ENCODE peak calls at places on chromosome 1, in six cellular contexts. M, L, I, N, B and J are unnamed samples.

GRCh38 chr1:19664453-19665043 is at the start of gene HTR6:
- DNase-seq in I (no peak), N (peak), M (no peak), L (no peak), B (no peak), J (no peak)

GRCh38 chr1:169466259-169467230 is 19.2 kb downstream of the SLC19A2 start:
- DNase-seq in N (peak), L (peak), I (peak), M (no peak), B (peak), J (no peak)

GRCh38 chr1:232981161-232981560 is 30.8 kb downstream of the NTPCR start:
- DNase-seq in I (no peak), B (no peak), M (no peak), L (no peak), N (no peak), J (no peak)

GRCh38 chr1:218739426-218739825 is 394.3 kb downstream of the TGFB2 start:
- DNase-seq in M (no peak), I (no peak), B (no peak), L (no peak), N (no peak), J (no peak)

GRCh38 chr1:30384286-30385245 is 338.8 kb downstream of the MATN1 start:
- DNase-seq in M (no peak), L (no peak), N (no peak), B (no peak), I (no peak), J (no peak)

GRCh38 chr1:150168960-150169565 is 19.3 kb downstream of the PLEKHO1 start:
- DNase-seq in M (no peak), N (peak), I (peak), L (peak), B (peak), J (no peak)

GRCh38 chr1:22527555-22528296 is 35.6 kb upstream of the EPHA8 start:
- DNase-seq in B (no peak), L (no peak), I (no peak), M (no peak), N (no peak), J (no peak)

GRCh38 chr1:23362218-23362713 is 7.4 kb downstream of the ZNF436 start:
- DNase-seq in L (no peak), I (no peak), N (peak), M (no peak), B (no peak), J (no peak)

DNA sequence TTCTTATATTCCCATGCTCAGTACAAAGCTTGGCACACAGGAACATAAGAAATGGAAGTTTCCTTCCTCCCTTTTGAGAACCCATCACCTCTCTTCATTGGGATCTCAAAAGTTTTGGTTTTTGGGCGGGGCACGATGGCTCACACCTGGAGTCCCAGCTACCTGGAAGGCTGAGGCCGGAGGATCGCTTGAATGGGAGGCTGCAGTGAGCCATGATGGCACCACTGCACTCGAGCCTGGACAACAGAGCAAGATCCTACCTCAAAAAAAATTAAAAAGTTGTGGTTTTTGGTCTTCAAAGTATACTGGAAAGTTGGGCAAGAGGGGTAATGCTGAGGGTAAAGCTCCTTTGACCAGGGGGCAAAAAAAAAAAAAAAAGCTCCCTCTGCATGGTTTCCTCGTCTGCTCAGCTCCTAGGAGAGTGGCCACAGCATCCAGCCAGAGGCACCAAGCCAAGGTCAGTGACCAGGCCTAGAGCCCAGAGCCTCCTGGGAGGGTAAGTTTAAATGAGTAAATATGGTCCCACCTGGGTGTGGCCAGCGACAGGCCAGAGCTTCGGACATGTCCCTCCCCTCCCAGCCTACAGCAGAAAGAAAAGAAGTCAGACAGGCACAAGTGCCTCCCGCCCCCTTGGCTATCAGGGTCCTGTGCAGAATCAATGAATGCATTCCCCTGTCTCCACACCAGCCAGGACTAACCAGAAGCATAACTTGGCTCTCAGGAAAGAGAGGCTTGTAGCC is 5.0 kb downstream of the MEF2D start:
- DNase-seq in M (no peak), B (no peak), N (no peak), L (no peak), I (no peak), J (no peak)
- H3K4me3 ChIP-seq in M (no peak), B (no peak), N (no peak), L (no peak), I (no peak), J (no peak)

GRCh38 chr1:58528518-58528917 is 18.0 kb downstream of the OMA1 start:
- DNase-seq in B (no peak), I (no peak), L (no peak), M (no peak), N (no peak), J (no peak)
- TF ChIP-seq POLR2AphosphoS5 in B (no peak), I (no peak), L (no peak), M (no peak), N (no peak), J (no peak)

GRCh38 chr1:12634696-12635202 is 9.1 kb upstream of the AADACL4 start:
- DNase-seq in I (peak), M (no peak), N (no peak), B (no peak), L (no peak), J (no peak)
- H3K9ac ChIP-seq in I (no peak), M (no peak), N (no peak), B (no peak), L (no peak), J (no peak)

DNA sequence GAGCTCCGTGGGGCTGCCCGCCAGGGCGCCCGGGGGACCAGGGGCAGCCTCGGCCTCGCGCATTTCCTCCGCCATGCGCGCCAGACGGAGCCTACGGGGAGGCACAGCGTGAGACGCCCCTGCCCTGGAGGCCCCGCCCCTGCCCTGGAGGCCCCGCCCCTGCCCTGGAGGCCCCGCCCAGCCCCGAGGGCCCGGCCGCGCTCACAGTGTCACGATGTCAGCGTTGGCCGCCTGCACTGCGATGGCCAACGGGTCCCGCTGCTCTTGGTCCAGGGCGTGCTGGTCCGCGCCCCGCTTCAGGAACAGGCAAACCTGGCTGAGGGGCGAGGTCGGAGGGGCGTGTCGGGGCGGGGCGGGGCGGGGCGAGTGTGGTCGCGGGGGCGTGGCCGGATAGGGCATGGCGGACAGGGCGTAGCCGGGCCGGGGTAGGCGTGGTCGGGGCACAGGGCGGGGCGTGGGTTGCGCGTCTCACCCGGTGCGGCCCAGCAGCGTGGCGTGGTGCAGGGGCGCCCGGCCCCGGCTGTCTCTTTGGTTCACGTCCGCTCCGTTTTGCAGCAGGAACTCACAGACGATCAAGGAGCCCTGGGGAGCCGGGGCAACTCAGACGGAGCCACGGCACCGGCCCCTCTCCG is 13.5 kb downstream of the SCNN1D start:
- DNase-seq in M (no peak), N (peak), I (no peak), B (no peak), L (no peak), J (no peak)
- H3K4me3 ChIP-seq in M (no peak), N (peak), I (no peak), B (no peak), L (no peak), J (no peak)

GRCh38 chr1:117654485-117655219 is 48.8 kb downstream of the TENT5C start:
- DNase-seq in I (no peak), M (no peak), B (peak), N (no peak), L (no peak), J (no peak)

GRCh38 chr1:117655220-117655577 is 49.4 kb downstream of the TENT5C start:
- DNase-seq in I (no peak), L (no peak), B (no peak), N (no peak), M (no peak), J (no peak)

GRCh38 chr1:117657031-117657430 is 51.2 kb downstream of the TENT5C start:
- DNase-seq in M (no peak), L (no peak), N (no peak), B (peak), I (peak), J (no peak)

GRCh38 chr1:117657949-117658660 is 52.3 kb downstream of the TENT5C start:
- DNase-seq in B (no peak), M (no peak), N (no peak), L (no peak), I (no peak), J (no peak)

DNA sequence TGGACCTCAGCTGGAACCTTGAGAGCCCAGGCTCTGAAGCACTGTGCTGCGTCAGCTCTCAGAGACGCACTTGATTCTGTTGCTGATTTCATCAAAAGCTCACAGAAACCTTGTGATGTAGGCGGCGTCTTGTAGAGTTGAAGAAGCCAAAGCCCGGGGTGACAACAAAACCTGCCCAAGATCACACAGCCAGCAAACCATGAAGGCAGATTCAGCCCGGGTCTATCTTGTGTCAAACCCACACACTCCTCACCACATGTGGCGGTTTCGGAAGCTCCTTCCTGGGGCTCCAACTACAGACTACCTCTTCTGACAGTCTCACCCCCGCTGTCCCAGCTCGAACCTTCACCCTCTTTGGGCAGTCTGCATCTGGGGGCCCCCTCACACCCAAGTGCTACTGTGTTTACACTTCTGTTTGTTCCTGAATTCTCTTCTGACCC is 50.4 kb downstream of the TENT5C start:
- DNase-seq in N (no peak), I (no peak), L (no peak), M (no peak), B (no peak), J (no peak)
- TF ChIP-seq POLR2AphosphoS5 in N (no peak), I (no peak), L (no peak), M (no peak), B (no peak), J (no peak)

DNA sequence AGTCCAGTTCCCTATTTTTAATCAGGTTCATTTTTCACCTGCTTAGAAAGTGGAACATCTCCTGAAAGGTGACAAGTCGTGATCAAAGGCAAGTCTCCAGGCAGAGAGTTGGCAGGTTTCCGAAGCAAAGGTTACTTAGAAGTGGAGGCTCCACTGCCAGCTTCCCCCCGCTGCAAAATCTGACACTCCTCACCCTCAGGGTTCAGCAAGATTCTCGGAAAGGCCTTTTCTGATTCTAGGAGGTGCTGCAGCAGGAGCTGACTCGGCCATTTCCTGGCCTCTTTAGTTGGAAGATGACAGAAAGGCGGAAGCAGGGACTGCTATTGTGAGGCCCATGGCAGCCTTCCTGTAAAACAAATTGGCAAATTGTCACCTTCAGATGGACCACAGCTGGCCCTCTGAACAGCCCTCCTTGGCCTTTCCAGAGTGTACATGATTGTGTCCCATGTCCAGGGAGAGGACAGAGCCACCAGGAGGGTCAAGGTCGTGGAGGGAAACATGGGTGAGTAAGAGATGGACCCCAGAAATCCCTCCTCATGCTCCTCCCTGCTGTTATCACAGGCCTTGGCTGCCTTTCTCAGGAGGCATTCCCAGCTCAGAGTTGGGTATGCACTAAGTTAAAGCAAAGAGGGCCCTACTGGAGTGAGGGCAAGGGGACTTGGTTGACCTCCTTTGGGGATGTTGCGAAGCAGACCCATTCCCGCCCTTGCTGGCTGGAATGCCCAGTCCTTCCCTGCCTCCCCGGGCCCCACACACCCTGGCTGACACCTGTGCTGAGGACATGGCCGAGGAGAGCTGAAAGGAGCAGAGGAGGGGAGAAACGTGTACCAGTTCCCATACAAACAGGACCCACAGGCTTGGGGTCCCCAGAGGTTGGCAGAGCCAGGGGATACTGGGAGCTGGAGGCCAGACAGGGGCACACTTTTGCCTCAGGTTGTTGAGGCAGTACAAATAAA is 115.5 kb upstream of the IRF2BP2 start:
- DNase-seq in M (no peak), L (no peak), I (peak), N (no peak), B (no peak), J (no peak)
- H3K9ac ChIP-seq in M (no peak), L (peak), I (peak), N (peak), B (peak), J (peak)

DNA sequence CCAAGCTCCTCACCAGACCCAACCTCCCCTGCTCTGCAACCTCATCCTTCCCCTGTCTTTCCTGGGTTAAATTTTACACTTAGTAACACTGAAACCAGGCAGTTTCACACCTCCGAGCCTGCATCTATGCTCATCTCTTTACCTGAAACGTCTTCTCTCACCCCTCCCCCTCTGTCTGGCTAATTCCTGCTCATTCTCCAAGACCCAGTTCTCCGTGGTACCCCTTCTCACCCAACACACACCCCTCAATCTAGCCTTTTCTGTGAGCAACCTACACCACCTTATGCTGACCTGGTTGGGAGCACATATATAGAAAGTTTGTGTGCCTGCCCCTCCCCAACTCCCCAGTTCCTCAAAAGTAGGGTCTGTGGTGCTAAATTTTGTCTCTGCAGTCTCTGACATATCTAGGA is 3.7 kb upstream of the KIAA1614 start:
- DNase-seq in I (no peak), L (no peak), B (no peak), M (no peak), N (no peak), J (no peak)
- H3K4me3 ChIP-seq in I (no peak), L (no peak), B (no peak), M (no peak), N (no peak), J (no peak)

GRCh38 chr1:230167419-230167852 is 100.4 kb downstream of the GALNT2 start:
- DNase-seq in N (peak), B (peak), M (peak), L (peak), I (peak), J (no peak)
- TF ChIP-seq POLR2AphosphoS5 in N (no peak), B (no peak), M (no peak), L (no peak), I (no peak), J (no peak)

GRCh38 chr1:91876751-91877573 is 9.0 kb downstream of the TGFBR3 start:
- DNase-seq in B (no peak), L (no peak), M (no peak), I (no peak), N (no peak), J (no peak)
- H3K9ac ChIP-seq in B (no peak), L (no peak), M (no peak), I (no peak), N (no peak), J (no peak)

DNA sequence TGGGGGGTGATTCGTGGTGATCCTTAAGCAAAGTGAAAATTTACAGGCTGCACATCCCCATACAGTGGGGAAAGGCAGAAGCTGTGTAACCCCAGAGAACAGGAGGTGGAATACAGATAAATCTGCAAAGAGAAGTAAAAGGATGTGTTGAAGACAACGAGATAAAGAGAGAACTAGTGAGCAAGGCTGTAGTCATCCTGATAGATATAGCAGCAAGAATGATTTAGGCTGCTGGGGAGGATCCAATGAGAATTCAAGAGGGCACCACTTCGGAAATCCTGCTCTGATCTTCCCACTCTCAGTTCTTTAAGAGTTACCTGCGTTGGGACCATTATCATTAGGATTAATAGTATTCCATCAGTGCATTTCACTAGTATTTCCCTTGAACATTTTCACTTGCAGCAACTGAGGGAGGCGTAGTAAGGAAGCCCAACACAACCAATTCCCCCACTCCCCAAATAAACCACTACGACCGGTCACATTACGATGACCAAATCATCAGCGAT is at the start of gene BRINP3:
- DNase-seq in L (no peak), I (peak), M (no peak), N (no peak), B (no peak), J (no peak)
- H3K4me3 ChIP-seq in L (peak), I (peak), M (peak), N (no peak), B (no peak), J (peak)